ENCODE peak calls at places on chromosomes 3 and 15, in six cellular contexts. One of them, this sample, is unnamed.

GRCh38 chr3:132399054-132399929 is 18.0 kb upstream of the DNAJC13 start:
- DNase-seq in neuronal stem cell: peak; percentile 53
- DNase-seq in H1: no peak
- DNase-seq in trophoblast cell: peak; percentile 83
- DNase-seq in IMR-90: peak; percentile 68
- DNase-seq in mesenchymal stem cell: peak; percentile 66
- DNase-seq in this sample: peak; percentile 47

GRCh38 chr3:194879991-194880939 is 194.6 kb downstream of the FAM43A start:
- DNase-seq in mesenchymal stem cell: no peak
- DNase-seq in trophoblast cell: no peak
- DNase-seq in IMR-90: peak; percentile 47
- DNase-seq in neuronal stem cell: no peak
- DNase-seq in H1: peak; percentile 41
- DNase-seq in this sample: peak; percentile 28

GRCh38 chr3:24810881-24811280 is 316.2 kb upstream of the THRB start:
- DNase-seq in neuronal stem cell: no peak
- DNase-seq in mesenchymal stem cell: no peak
- DNase-seq in H1: no peak
- DNase-seq in trophoblast cell: no peak
- DNase-seq in IMR-90: no peak
- DNase-seq in this sample: no peak

GRCh38 chr3:193831495-193832455 is 238.8 kb downstream of the OPA1 start:
- DNase-seq in IMR-90: no peak
- DNase-seq in trophoblast cell: peak; percentile 8
- DNase-seq in neuronal stem cell: no peak
- DNase-seq in mesenchymal stem cell: peak; percentile 62
- DNase-seq in H1: no peak
- DNase-seq in this sample: no peak

GRCh38 chr3:75272708-75273107 is 391.4 kb upstream of the FRG2C start:
- DNase-seq in neuronal stem cell: no peak
- DNase-seq in H1: no peak
- DNase-seq in trophoblast cell: no peak
- DNase-seq in IMR-90: peak; percentile 71
- DNase-seq in mesenchymal stem cell: peak; percentile 1
- DNase-seq in this sample: no peak

GRCh38 chr3:195441971-195442572 is 748 bp downstream of the ACAP2 start:
- DNase-seq in trophoblast cell: peak; percentile 71
- DNase-seq in neuronal stem cell: no peak
- DNase-seq in IMR-90: peak; percentile 40
- DNase-seq in H1: peak; percentile 51
- DNase-seq in mesenchymal stem cell: peak; percentile 57
- DNase-seq in this sample: peak; percentile 38

GRCh38 chr15:56798639-56799038 is 65.3 kb upstream of the ZNF280D start:
- DNase-seq in IMR-90: peak; percentile 10
- DNase-seq in trophoblast cell: no peak
- DNase-seq in H1: no peak
- DNase-seq in neuronal stem cell: no peak
- DNase-seq in mesenchymal stem cell: no peak
- DNase-seq in this sample: no peak

GRCh38 chr15:31758126-31758525 is 272.2 kb upstream of the CHRNA7 start:
- DNase-seq in H1: no peak
- DNase-seq in IMR-90: peak; percentile 2
- DNase-seq in neuronal stem cell: no peak
- DNase-seq in mesenchymal stem cell: no peak
- DNase-seq in trophoblast cell: no peak
- DNase-seq in this sample: no peak

GRCh38 chr3:186789554-186790260 is 6.3 kb downstream of the EIF4A2 start:
- DNase-seq in IMR-90: peak; percentile 22
- DNase-seq in neuronal stem cell: no peak
- DNase-seq in mesenchymal stem cell: no peak
- DNase-seq in trophoblast cell: peak; percentile 38
- DNase-seq in H1: no peak
- DNase-seq in this sample: no peak

GRCh38 chr3:42080452-42080872 is 10.7 kb upstream of the TRAK1 start:
- DNase-seq in mesenchymal stem cell: peak; percentile 68
- DNase-seq in neuronal stem cell: no peak
- DNase-seq in H1: no peak
- DNase-seq in trophoblast cell: peak; percentile 58
- DNase-seq in IMR-90: peak; percentile 32
- DNase-seq in this sample: no peak

GRCh38 chr3:55819005-55819404 is 331.9 kb upstream of the WNT5A start:
- DNase-seq in IMR-90: no peak
- DNase-seq in trophoblast cell: no peak
- DNase-seq in neuronal stem cell: no peak
- DNase-seq in mesenchymal stem cell: no peak
- DNase-seq in H1: no peak
- DNase-seq in this sample: no peak

GRCh38 chr15:86661580-86661979 is 581.9 kb downstream of the AGBL1 start:
- DNase-seq in H1: no peak
- DNase-seq in mesenchymal stem cell: no peak
- DNase-seq in neuronal stem cell: no peak
- DNase-seq in trophoblast cell: no peak
- DNase-seq in IMR-90: no peak
- DNase-seq in this sample: no peak

GRCh38 chr3:23600178-23600577 is 205.6 kb upstream of the UBE2E1 start:
- DNase-seq in mesenchymal stem cell: peak; percentile 80
- DNase-seq in neuronal stem cell: no peak
- DNase-seq in trophoblast cell: peak; percentile 93
- DNase-seq in H1: peak; percentile 36
- DNase-seq in IMR-90: peak; percentile 96
- DNase-seq in this sample: no peak

GRCh38 chr3:157669403-157669802 is 166.2 kb upstream of the VEPH1 start:
- DNase-seq in mesenchymal stem cell: no peak
- DNase-seq in neuronal stem cell: no peak
- DNase-seq in H1: no peak
- DNase-seq in IMR-90: no peak
- DNase-seq in trophoblast cell: no peak
- DNase-seq in this sample: no peak

GRCh38 chr3:157662171-157662570 is 159.0 kb upstream of the VEPH1 start:
- DNase-seq in H1: no peak
- DNase-seq in mesenchymal stem cell: no peak
- DNase-seq in neuronal stem cell: no peak
- DNase-seq in trophoblast cell: no peak
- DNase-seq in IMR-90: no peak
- DNase-seq in this sample: no peak

DNA sequence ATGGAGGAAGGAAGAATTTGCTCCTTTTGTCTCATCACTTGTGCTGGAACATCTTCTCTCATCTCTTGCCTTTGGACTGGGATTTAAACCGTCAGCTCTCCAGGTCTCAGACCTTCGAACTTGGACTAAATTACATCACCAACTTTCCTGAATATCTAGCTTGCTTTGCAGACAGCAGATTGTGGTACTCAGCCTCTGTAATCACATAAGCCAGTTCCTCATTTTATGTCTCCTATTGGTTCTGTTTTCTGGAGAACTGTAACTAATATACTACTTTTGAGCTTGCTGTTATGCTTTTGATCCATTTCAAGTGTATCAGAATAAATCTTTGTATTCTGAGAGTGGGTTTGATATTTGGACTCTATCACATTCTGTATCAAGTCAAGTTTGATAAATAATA is 164.3 kb upstream of the VEPH1 start:
- DNase-seq in trophoblast cell: no peak
- DNase-seq in mesenchymal stem cell: no peak
- DNase-seq in neuronal stem cell: no peak
- DNase-seq in IMR-90: no peak
- DNase-seq in H1: no peak
- DNase-seq in this sample: no peak
- H4K91ac ChIP-seq in trophoblast cell: no peak overlapping the region
- H4K91ac ChIP-seq in mesenchymal stem cell: no peak overlapping the region
- H4K91ac ChIP-seq in neuronal stem cell: no peak overlapping the region
- H4K91ac ChIP-seq in IMR-90: no peak overlapping the region
- H4K91ac ChIP-seq in H1: no peak overlapping the region
- H4K91ac ChIP-seq in this sample: no peak overlapping the region

GRCh38 chr3:141905129-141905528 is 28.7 kb downstream of the ATP1B3 start:
- DNase-seq in IMR-90: peak; percentile 19
- DNase-seq in trophoblast cell: no peak
- DNase-seq in mesenchymal stem cell: no peak
- DNase-seq in H1: no peak
- DNase-seq in neuronal stem cell: no peak
- DNase-seq in this sample: no peak

GRCh38 chr3:141904203-141904602 is 27.8 kb downstream of the ATP1B3 start:
- DNase-seq in IMR-90: no peak
- DNase-seq in mesenchymal stem cell: no peak
- DNase-seq in neuronal stem cell: no peak
- DNase-seq in trophoblast cell: no peak
- DNase-seq in H1: no peak
- DNase-seq in this sample: no peak

GRCh38 chr3:141900343-141900742 is 23.9 kb downstream of the ATP1B3 start:
- DNase-seq in mesenchymal stem cell: no peak
- DNase-seq in IMR-90: no peak
- DNase-seq in H1: no peak
- DNase-seq in trophoblast cell: no peak
- DNase-seq in neuronal stem cell: no peak
- DNase-seq in this sample: no peak

GRCh38 chr3:141901914-141902313 is 25.5 kb downstream of the ATP1B3 start:
- DNase-seq in trophoblast cell: no peak
- DNase-seq in IMR-90: no peak
- DNase-seq in mesenchymal stem cell: no peak
- DNase-seq in neuronal stem cell: no peak
- DNase-seq in H1: no peak
- DNase-seq in this sample: no peak
- H3K14ac ChIP-seq in trophoblast cell: no peak overlapping the region
- H3K14ac ChIP-seq in IMR-90: no peak overlapping the region
- H3K14ac ChIP-seq in mesenchymal stem cell: no peak overlapping the region
- H3K14ac ChIP-seq in neuronal stem cell: no peak overlapping the region
- H3K14ac ChIP-seq in H1: no peak overlapping the region
- H3K14ac ChIP-seq in this sample: no peak overlapping the region

GRCh38 chr3:177426151-177426904 is 229.0 kb upstream of the TBL1XR1 start:
- DNase-seq in mesenchymal stem cell: no peak
- DNase-seq in trophoblast cell: no peak
- DNase-seq in neuronal stem cell: no peak
- DNase-seq in IMR-90: no peak
- DNase-seq in H1: no peak
- DNase-seq in this sample: no peak
- H4K91ac ChIP-seq in mesenchymal stem cell: no peak overlapping the region
- H4K91ac ChIP-seq in trophoblast cell: no peak overlapping the region
- H4K91ac ChIP-seq in neuronal stem cell: no peak overlapping the region
- H4K91ac ChIP-seq in IMR-90: no peak overlapping the region
- H4K91ac ChIP-seq in H1: no peak overlapping the region
- H4K91ac ChIP-seq in this sample: no peak overlapping the region

DNA sequence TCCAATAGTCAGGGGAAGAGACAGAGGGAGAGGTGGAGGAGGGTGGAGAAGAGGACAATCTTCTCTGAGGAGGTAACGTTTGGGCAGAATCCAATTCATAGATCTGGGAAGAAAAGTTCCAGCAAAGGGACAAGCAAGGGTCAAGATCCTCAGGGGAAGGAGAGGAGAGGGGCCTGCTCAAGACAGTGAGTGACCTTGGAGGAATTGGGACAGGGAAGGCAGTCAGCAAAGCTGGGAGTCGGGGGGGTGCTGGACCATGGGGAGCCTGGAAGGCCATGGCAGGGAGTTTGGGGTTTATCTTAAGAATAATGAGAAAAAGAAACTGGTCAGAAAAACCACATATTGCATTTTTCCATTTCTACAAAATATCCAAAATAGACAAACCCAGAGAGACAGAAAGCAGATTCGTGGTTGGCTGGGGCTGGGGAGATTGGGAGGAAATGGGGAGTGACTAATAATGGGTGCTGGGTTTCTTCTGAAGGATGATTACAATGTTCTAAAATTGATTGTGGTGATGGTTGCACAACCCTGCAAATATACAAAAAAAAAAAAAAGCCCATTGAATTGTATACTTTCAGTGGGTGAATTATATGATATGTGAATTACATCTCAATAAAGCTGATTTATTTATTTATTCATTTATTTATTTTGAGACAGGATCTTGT is 19.6 kb upstream of the SRP14 start:
- DNase-seq in neuronal stem cell: no peak
- DNase-seq in trophoblast cell: no peak
- DNase-seq in IMR-90: peak; percentile 76
- DNase-seq in H1: no peak
- DNase-seq in mesenchymal stem cell: peak; percentile 69
- DNase-seq in this sample: peak; percentile 5
- H3K14ac ChIP-seq in neuronal stem cell: no peak overlapping the region
- H3K14ac ChIP-seq in trophoblast cell: no peak overlapping the region
- H3K14ac ChIP-seq in IMR-90: peak overlapping the region; percentile 92
- H3K14ac ChIP-seq in H1: no peak overlapping the region
- H3K14ac ChIP-seq in mesenchymal stem cell: no peak overlapping the region
- H3K14ac ChIP-seq in this sample: no peak overlapping the region

DNA sequence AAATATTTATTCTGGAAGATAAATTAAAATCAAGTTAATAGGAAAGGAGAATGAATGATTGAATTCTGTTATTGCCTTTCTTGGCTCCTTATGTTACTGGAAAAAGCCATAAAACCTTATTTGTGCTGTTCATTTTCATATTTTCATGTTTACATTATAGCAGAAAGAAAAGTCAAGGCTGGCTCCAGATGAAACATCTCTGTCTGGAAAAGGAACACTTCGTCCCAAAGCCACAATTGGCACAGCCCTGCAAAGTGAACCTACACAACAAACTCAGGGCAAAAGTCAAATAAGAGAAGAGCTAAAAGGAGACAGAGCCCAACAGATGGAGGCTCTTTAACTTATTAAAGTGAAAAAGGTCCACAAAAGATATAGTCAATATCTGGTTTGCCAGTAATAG is 73.4 kb downstream of the GTPBP8 start:
- DNase-seq in IMR-90: no peak
- DNase-seq in H1: no peak
- DNase-seq in trophoblast cell: no peak
- DNase-seq in neuronal stem cell: no peak
- DNase-seq in mesenchymal stem cell: no peak
- DNase-seq in this sample: no peak
- H4K91ac ChIP-seq in IMR-90: no peak overlapping the region
- H4K91ac ChIP-seq in H1: no peak overlapping the region
- H4K91ac ChIP-seq in trophoblast cell: no peak overlapping the region
- H4K91ac ChIP-seq in neuronal stem cell: no peak overlapping the region
- H4K91ac ChIP-seq in mesenchymal stem cell: no peak overlapping the region
- H4K91ac ChIP-seq in this sample: no peak overlapping the region

This sample was measured in H9.